ENCODE peak calls at places on chromosomes 16 and 17, in nine cellular contexts. Y is pancreas, U is neuronal stem cell, R is IMR-90, X is cardiac muscle cell, T is psoas muscle, W is SJSA1, G is aorta, S is SK-N-SH. Q is an unnamed sample.

GRCh38 chr17:8289103-8289397 is 580 bp downstream of the RANGRF start:
- DNase-seq in Y (peak; percentile 41), U (no peak), R (no peak), X (peak; percentile 83), T (peak; percentile 81), W (no peak), G (peak; percentile 87), S (no peak), Q (no peak)

GRCh38 chr17:62014526-62014925 is 50.6 kb downstream of the MED13 start:
- DNase-seq in Y (no peak), U (no peak), R (peak; percentile 40), X (no peak), T (no peak), W (no peak), G (no peak), S (no peak), Q (no peak)

GRCh38 chr17:72321886-72322285 is 201.1 kb downstream of the SOX9 start:
- DNase-seq in Y (no peak), U (no peak), R (no peak), X (no peak), T (no peak), W (no peak), G (no peak), S (no peak), Q (no peak)

GRCh38 chr16:23171234-23171948 is 11.2 kb upstream of the SCNN1G start:
- DNase-seq in Y (no peak), U (no peak), R (peak; percentile 15), X (no peak), T (no peak), W (peak; percentile 47), G (no peak), S (no peak), Q (no peak)

GRCh38 chr17:36148559-36149295 is 27.7 kb downstream of the TBC1D3B start:
- DNase-seq in Y (peak; percentile 29), U (peak; percentile 65), R (peak; percentile 55), X (peak; percentile 74), T (peak; percentile 67), W (peak; percentile 60), G (peak; percentile 73), S (peak; percentile 77), Q (peak; percentile 83)

GRCh38 chr17:9755083-9755482 is 36.3 kb downstream of the DHRS7C start:
- DNase-seq in Y (no peak), U (no peak), R (no peak), X (no peak), T (no peak), W (no peak), G (no peak), S (no peak), Q (no peak)

GRCh38 chr17:72392056-72393010 is 271.5 kb downstream of the SOX9 start:
- DNase-seq in Y (no peak), U (no peak), R (peak; percentile 95), X (no peak), T (no peak), W (peak; percentile 96), G (no peak), S (no peak), Q (no peak)

GRCh38 chr17:68707032-68707431 is 105.9 kb upstream of the FAM20A start:
- DNase-seq in Y (no peak), U (no peak), R (peak; percentile 56), X (no peak), T (no peak), W (no peak), G (no peak), S (no peak), Q (peak; percentile 36)

GRCh38 chr17:33575046-33575445 is 282.0 kb upstream of the ASIC2 start:
- DNase-seq in Y (no peak), U (no peak), R (no peak), X (no peak), T (no peak), W (no peak), G (no peak), S (no peak), Q (no peak)

GRCh38 chr16:80526418-80527061 is 14.3 kb upstream of the DYNLRB2 start:
- DNase-seq in Y (peak; percentile 10), U (peak; percentile 67), R (peak; percentile 55), X (peak; percentile 79), T (peak; percentile 30), W (peak; percentile 41), G (peak; percentile 48), S (peak; percentile 49), Q (peak; percentile 79)

GRCh38 chr17:65104973-65105372 is 32.2 kb upstream of the RGS9 start:
- DNase-seq in Y (no peak), U (no peak), R (no peak), X (no peak), T (no peak), W (no peak), G (no peak), S (no peak), Q (no peak)

GRCh38 chr17:77322534-77323412 is 182.0 kb downstream of the SEC14L1 start:
- DNase-seq in Y (peak; percentile 41), U (peak; percentile 33), R (peak; percentile 99), X (peak; percentile 55), T (peak; percentile 91), W (peak; percentile 100), G (peak; percentile 95), S (peak; percentile 76), Q (peak; percentile 95)

GRCh38 chr16:67199011-67199807 is at the start of gene ELMO3:
- DNase-seq in Y (peak; percentile 78), U (peak; percentile 27), R (no peak), X (peak; percentile 71), T (no peak), W (no peak), G (no peak), S (peak; percentile 72), Q (peak; percentile 82)

GRCh38 chr17:41824086-41824485 is 11.3 kb downstream of the FKBP10 start:
- DNase-seq in Y (no peak), U (no peak), R (no peak), X (no peak), T (no peak), W (no peak), G (no peak), S (no peak), Q (no peak)

GRCh38 chr16:51615141-51615540 is 464.1 kb upstream of the SALL1 start:
- DNase-seq in Y (no peak), U (peak; percentile 63), R (no peak), X (no peak), T (no peak), W (no peak), G (no peak), S (no peak), Q (no peak)

DNA sequence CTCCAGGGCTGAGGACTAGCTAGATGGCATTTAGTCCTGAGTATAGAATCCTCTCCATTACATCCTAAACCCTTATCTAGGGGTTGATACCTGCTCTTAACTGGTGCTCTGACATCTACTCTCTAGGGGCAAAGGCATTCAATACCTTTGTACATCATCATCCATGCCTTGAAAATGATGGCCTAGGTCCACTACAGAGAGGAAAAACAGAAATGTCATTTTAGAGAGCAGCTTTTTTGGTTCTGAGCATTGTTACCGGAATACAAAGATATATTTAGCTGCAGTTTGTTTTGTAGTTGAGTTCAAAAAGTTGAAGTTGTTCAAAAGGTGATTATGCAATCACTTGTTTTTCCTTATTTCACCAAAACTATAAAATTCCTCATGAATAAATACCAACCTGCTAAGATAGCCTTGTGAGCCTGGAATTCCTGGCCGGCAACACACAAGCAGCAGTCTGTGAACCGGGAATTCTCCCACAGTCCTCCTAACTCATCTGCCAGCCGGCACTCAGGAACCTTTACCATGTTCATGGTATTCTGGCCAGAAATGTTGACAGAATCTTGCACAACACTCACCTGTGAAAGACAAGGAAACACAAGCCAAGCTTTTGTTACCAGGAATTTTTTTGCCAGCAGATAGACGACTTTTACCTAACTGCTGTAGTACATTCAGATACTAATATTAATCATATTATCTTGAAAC is 35.4 kb downstream of the NXPH3 start:
- DNase-seq in Y (peak; percentile 42), U (no peak), R (no peak), X (no peak), T (no peak), W (no peak), G (no peak), S (no peak), Q (no peak)
- H3K4me1 ChIP-seq in Y (peaks cover 18% of the 10 kb centered on the region), U (no peaks in the 10 kb centered on the region), R (no peaks in the 10 kb centered on the region), X (no peaks in the 10 kb centered on the region), T (peaks cover 26% of the 10 kb centered on the region), W (no peaks in the 10 kb centered on the region), G (peaks cover 5% of the 10 kb centered on the region), S (no peaks in the 10 kb centered on the region), Q (no peaks in the 10 kb centered on the region)

DNA sequence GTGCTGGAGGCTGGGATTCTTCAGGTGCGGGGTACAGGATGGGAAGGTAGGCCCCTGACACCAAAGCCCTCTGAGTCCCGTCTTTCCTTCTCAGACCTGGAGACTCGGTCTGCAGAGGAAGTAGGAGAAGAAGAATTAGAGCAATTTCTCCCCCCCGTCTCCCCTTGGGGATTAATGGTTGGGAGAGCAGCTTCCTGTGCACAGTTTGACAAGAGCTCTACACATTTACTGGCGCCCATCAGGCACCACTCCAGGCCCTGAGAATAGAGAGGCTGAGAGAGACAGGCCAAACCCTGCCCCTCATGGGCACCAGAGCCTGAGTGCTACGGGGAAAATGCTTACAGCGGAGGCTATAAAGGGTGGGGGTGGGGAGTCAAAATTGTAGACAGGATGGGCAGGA is 3.5 kb upstream of the C16orf74 start:
- DNase-seq in Y (no peak), U (no peak), R (no peak), X (no peak), T (no peak), W (no peak), G (no peak), S (no peak), Q (no peak)
- H3K4me1 ChIP-seq in Y (peaks cover 40% of the 10 kb centered on the region), U (peaks cover 14% of the 10 kb centered on the region), R (peaks cover 34% of the 10 kb centered on the region), X (peaks cover 18% of the 10 kb centered on the region), T (peaks cover 11% of the 10 kb centered on the region), W (peaks cover 48% of the 10 kb centered on the region), G (no peaks in the 10 kb centered on the region), S (peaks cover 14% of the 10 kb centered on the region), Q (peaks cover 16% of the 10 kb centered on the region)

GRCh38 chr17:149231-149630 is 11.9 kb downstream of the SCGB1C2 start:
- DNase-seq in Y (no peak), U (no peak), R (no peak), X (no peak), T (no peak), W (no peak), G (no peak), S (no peak), Q (no peak)

GRCh38 chr17:146546-146945 is 9.2 kb downstream of the SCGB1C2 start:
- DNase-seq in Y (peak; percentile 2), U (no peak), R (no peak), X (no peak), T (peak; percentile 4), W (no peak), G (peak; percentile 25), S (no peak), Q (no peak)

GRCh38 chr17:146983-147761 is 9.8 kb downstream of the SCGB1C2 start:
- DNase-seq in Y (peak; percentile 4), U (no peak), R (no peak), X (no peak), T (peak; percentile 10), W (no peak), G (peak; percentile 46), S (no peak), Q (no peak)

GRCh38 chr17:148757-149156 is 11.4 kb downstream of the SCGB1C2 start:
- DNase-seq in Y (peak; percentile 1), U (no peak), R (no peak), X (no peak), T (peak; percentile 5), W (no peak), G (peak; percentile 28), S (no peak), Q (no peak)

GRCh38 chr17:147796-148740 is 10.7 kb downstream of the SCGB1C2 start:
- DNase-seq in Y (peak; percentile 2), U (no peak), R (no peak), X (no peak), T (peak; percentile 8), W (no peak), G (peak; percentile 35), S (no peak), Q (no peak)
- H3K4me1 ChIP-seq in Y (no peaks in the 10 kb centered on the region), U (peaks cover 3% of the 10 kb centered on the region), R (peaks cover 2% of the 10 kb centered on the region), X (no peaks in the 10 kb centered on the region), T (no peaks in the 10 kb centered on the region), W (peaks cover 4% of the 10 kb centered on the region), G (no peaks in the 10 kb centered on the region), S (peaks cover 2% of the 10 kb centered on the region), Q (no peaks in the 10 kb centered on the region)

GRCh38 chr16:85372627-85373372 is 240.3 kb upstream of the GSE1 start:
- DNase-seq in Y (no peak), U (no peak), R (peak; percentile 85), X (no peak), T (peak; percentile 70), W (peak; percentile 73), G (peak; percentile 83), S (no peak), Q (peak; percentile 67)
- H3K4me1 ChIP-seq in Y (peaks cover 12% of the 10 kb centered on the region), U (peaks cover 3% of the 10 kb centered on the region), R (peaks cover 25% of the 10 kb centered on the region), X (peaks cover 6% of the 10 kb centered on the region), T (peaks cover 25% of the 10 kb centered on the region), W (peaks cover 58% of the 10 kb centered on the region), G (no peaks in the 10 kb centered on the region), S (peaks cover 93% of the 10 kb centered on the region), Q (peaks cover 25% of the 10 kb centered on the region)